ENCODE peak calls at places on chromosomes 16 and 17, in ten cellular contexts. X is uterus, I is endothelial cell of umbilical vein, Z is fibroblast of lung, U is A549, J is tibial nerve, Q is NB4, P is astrocyte of the cerebellum, A is neural progenitor cell, E is thoracic aorta. F is an unnamed sample.

GRCh38 chr17:39236981-39237441 is 11.3 kb upstream of the STAC2 start:
- DNase-seq in Z (no peak), U (no peak), E (no peak), P (no peak), Q (no peak), A (no peak), J (no peak), I (no peak), X (no peak), F (no peak)

GRCh38 chr17:30357476-30357875 is 21.3 kb upstream of the CPD start:
- DNase-seq in A (no peak), J (no peak), Z (no peak), I (no peak), U (no peak), X (no peak), Q (no peak), P (no peak), E (no peak), F (no peak)

GRCh38 chr16:85753559-85753958 is 2.7 kb upstream of the C16orf74 start:
- DNase-seq in P (no peak), Z (no peak), I (no peak), X (no peak), J (no peak), Q (no peak), U (no peak), E (no peak), A (no peak), F (no peak)

GRCh38 chr17:39737331-39737760 is 392 bp upstream of the GRB7 start:
- DNase-seq in J (no peak), A (no peak), Q (no peak), X (no peak), Z (no peak), E (no peak), U (no peak), P (no peak), I (no peak), F (no peak)

GRCh38 chr17:36529121-36529520 is 5.5 kb downstream of the MYO19 start:
- DNase-seq in P (no peak), U (peak), E (no peak), Z (peak), I (peak), J (no peak), Q (peak), A (no peak), X (no peak), F (no peak)

GRCh38 chr17:41010421-41010820 is 1.5 kb upstream of the KRTAP3-1 start:
- DNase-seq in U (no peak), Q (no peak), A (no peak), E (no peak), P (no peak), J (no peak), I (no peak), Z (no peak), X (no peak), F (no peak)

GRCh38 chr16:67528222-67528869 is at the start of gene RIPOR1:
- DNase-seq in Q (peak), J (no peak), A (peak), X (peak), I (peak), U (peak), Z (no peak), P (no peak), E (no peak), F (no peak)

GRCh38 chr16:4917117-4917516 is 19.8 kb downstream of the PPL start:
- DNase-seq in E (no peak), Q (no peak), X (no peak), U (no peak), J (no peak), I (no peak), A (no peak), Z (peak), P (peak), F (no peak)

GRCh38 chr17:36837616-36838272 is 99.5 kb upstream of the LHX1 start:
- DNase-seq in E (no peak), Q (no peak), I (no peak), P (no peak), X (no peak), J (no peak), Z (no peak), A (peak), U (no peak), F (no peak)

DNA sequence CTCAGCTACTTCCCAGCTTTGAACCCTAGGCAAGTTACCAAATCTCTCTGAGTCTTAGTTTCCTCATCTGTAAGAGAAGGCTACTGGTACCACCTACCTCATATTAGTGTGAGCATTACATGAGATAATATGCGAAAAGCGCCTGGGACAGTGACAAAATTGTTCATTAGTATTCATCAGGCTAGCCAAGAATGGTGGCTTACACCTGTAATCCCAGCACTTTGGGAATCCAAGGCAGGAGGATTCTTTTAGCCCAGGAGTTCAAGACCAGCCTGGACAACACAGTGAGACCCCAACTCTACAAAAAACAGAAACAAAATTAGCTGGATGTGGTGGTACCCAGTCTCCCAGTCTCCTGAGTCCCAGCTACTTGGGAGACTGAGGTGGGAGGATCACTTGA is 3.3 kb downstream of the PLCD3 start:
- DNase-seq in Z (no peak), Q (no peak), I (no peak), U (no peak), A (no peak), E (no peak), X (no peak), P (no peak), J (no peak), F (no peak)
- TF ChIP-seq CTCF in Z (no peak), Q (no peak), I (no peak), U (no peak), A (no peak), E (no peak), X (no peak), P (no peak), J (no peak), F (no peak)

DNA sequence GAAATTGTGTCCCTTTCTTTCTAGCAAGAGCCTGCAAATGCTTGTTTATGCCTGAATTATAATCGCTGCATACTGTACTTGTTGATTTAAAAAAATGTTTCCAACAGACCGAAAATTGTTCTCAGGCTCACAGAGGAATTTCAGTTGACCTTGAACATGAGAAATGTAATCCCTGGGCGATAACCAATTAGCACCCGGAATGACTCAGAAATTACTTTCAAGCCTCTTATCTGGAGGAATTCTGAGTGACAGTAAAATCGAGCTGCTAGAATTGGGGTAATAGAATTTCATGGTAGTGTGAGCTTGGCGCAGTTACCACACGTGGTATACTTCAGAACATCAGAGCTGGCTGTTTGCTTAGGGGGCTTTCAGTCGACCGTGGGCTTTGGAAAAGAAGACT is 139.1 kb upstream of the CACNG3 start:
- DNase-seq in P (no peak), I (no peak), X (no peak), U (no peak), Q (no peak), J (no peak), A (no peak), Z (no peak), E (no peak), F (no peak)
- H3K4me3 ChIP-seq in P (no peak), I (no peak), X (no peak), U (no peak), Q (no peak), J (no peak), A (no peak), Z (no peak), E (no peak), F (no peak)

GRCh38 chr16:69465083-69465721 is 40.8 kb downstream of the CYB5B start:
- DNase-seq in Z (peak), A (no peak), E (no peak), X (no peak), J (no peak), P (peak), I (peak), U (peak), Q (peak), F (no peak)
- TF ChIP-seq CTCF in Z (no peak), A (no peak), E (no peak), X (no peak), J (no peak), P (peak), I (peak), U (no peak), Q (no peak), F (peak)

GRCh38 chr16:69190598-69190997 is 3.6 kb downstream of the SNTB2 start:
- DNase-seq in A (no peak), X (no peak), U (no peak), E (no peak), Z (no peak), I (no peak), J (no peak), Q (peak), P (no peak), F (no peak)
- H3K4me3 ChIP-seq in A (no peak), X (no peak), U (no peak), E (no peak), Z (no peak), I (no peak), J (no peak), Q (no peak), P (no peak), F (no peak)

DNA sequence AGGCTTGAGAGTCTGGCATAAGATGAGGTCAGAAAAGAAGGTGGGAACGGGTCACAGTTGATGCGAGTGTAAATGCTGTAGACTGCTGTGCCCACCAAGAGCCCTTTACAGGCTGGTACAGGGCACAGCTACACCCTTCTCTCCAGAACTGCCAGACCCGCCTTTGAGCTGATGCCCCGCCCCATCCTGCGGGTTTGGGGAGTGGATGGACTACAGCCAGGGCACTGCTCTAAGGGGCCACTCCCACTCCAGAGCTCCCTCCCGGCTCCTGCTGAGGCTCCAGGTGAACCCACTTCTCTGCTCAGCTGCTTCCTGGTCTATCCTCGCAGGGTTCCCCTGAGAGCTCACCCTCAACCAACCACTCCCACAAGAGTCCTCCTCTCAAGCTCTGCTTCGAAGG is 12.3 kb downstream of the MEIOB start:
- DNase-seq in U (no peak), Z (no peak), P (no peak), I (no peak), E (no peak), A (no peak), X (no peak), Q (no peak), J (no peak), F (no peak)
- TF ChIP-seq CTCF in U (no peak), Z (no peak), P (no peak), I (no peak), E (no peak), A (no peak), X (no peak), Q (no peak), J (no peak), F (no peak)

GRCh38 chr17:1031711-1032110 is 34.8 kb downstream of the TIMM22 start:
- DNase-seq in A (peak), E (no peak), I (no peak), X (peak), J (no peak), U (no peak), Z (peak), Q (no peak), P (no peak), F (no peak)
- H3K4me3 ChIP-seq in A (peak), E (peak), I (no peak), X (peak), J (peak), U (no peak), Z (no peak), Q (no peak), P (no peak), F (no peak)

DNA sequence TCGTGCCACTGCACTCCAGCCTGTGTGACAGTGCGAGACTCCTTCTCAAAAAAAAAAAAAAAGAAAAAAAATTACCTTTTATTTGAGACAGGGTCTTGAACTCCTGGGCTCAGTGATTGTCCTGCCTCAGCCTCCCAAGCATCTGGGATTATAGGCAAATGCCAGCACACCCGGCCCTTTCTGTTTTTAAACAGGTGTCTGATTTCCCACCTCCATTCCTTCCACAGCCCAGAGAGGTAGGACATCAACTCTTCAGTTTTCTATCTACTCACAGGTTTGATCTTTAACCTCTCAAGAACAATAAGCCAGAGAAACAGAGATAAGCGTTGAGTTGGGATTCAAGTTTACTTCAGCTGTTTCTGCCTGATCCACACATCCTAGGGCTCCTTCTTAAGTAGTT is 41.5 kb upstream of the TEX2 start:
- DNase-seq in Z (no peak), J (no peak), I (no peak), A (no peak), P (no peak), U (no peak), E (no peak), Q (no peak), X (no peak), F (no peak)
- TF ChIP-seq CTCF in Z (no peak), J (no peak), I (no peak), A (no peak), P (no peak), U (no peak), E (no peak), Q (no peak), X (no peak), F (no peak)

DNA sequence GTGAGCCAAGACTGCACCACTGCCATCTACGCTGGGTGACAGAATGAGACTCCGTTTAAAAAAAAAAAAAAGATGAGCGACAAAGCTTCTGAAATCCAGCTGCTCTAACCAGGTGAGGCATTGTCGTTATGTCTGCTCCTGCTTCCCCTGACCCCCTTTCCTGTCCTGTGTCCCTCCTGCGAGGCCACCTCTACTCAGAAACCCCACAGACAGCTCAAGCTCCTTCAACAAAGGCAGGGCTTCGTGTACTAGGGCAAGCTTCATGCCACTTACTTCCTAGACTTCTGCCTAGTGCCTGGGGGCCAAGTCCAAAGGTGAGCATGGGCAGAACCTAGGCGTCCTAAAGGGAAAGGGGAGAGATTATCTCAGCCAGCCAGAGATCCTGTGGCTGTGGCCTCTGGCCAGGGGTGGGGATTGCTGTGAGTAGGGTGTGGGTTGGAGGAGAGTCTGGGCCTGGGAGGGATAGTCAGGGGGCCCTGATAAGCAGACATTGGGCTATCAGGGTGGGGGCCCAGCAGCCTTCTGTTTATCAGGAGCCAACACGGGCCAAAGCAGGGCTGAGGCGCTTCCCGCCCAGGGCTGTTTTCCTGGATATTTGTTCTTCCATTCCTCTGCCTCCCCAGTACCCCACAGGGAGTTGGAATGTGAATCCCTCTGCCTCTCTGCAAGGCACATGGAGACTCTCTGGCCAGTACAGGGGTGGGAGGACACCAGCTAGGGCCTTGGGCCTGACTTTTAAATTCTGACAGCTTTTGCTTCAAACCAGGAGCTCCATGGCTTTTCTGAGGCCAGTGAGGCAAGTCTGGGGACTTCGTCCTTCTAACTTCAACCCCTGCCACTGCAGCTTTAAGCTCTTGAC is 10.4 kb downstream of the ERAL1 start:
- DNase-seq in E (no peak), X (no peak), U (no peak), J (no peak), I (peak), P (no peak), Z (no peak), A (no peak), Q (peak), F (no peak)
- H3K4me3 ChIP-seq in E (no peak), X (no peak), U (no peak), J (no peak), I (no peak), P (no peak), Z (no peak), A (no peak), Q (no peak), F (no peak)

DNA sequence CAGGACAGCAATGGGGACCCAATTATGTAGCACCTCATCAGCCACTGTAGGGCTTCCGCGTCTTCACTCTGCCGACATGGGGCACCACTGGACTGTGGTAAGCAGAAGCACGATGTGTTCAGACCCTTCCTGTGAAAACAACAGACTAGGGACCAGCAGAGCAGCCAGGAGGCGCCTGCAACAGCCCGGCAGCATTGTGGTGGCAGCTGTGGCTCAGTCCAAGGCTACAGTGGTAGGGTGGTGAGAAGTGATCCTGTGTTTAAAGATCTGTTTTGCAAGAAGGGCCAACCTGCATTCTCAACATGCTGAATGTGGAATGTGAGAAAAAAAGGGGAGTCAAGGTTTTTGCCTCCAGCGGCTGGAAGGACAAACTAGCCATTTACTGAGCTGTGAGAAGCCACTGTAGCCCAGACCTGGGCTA is 80.8 kb downstream of the GAS7 start:
- DNase-seq in I (no peak), Z (peak), A (no peak), Q (peak), X (no peak), J (no peak), P (no peak), U (no peak), E (no peak), F (no peak)
- TF ChIP-seq CTCF in I (no peak), Z (no peak), A (no peak), Q (peak), X (no peak), J (peak), P (no peak), U (no peak), E (no peak), F (no peak)

DNA sequence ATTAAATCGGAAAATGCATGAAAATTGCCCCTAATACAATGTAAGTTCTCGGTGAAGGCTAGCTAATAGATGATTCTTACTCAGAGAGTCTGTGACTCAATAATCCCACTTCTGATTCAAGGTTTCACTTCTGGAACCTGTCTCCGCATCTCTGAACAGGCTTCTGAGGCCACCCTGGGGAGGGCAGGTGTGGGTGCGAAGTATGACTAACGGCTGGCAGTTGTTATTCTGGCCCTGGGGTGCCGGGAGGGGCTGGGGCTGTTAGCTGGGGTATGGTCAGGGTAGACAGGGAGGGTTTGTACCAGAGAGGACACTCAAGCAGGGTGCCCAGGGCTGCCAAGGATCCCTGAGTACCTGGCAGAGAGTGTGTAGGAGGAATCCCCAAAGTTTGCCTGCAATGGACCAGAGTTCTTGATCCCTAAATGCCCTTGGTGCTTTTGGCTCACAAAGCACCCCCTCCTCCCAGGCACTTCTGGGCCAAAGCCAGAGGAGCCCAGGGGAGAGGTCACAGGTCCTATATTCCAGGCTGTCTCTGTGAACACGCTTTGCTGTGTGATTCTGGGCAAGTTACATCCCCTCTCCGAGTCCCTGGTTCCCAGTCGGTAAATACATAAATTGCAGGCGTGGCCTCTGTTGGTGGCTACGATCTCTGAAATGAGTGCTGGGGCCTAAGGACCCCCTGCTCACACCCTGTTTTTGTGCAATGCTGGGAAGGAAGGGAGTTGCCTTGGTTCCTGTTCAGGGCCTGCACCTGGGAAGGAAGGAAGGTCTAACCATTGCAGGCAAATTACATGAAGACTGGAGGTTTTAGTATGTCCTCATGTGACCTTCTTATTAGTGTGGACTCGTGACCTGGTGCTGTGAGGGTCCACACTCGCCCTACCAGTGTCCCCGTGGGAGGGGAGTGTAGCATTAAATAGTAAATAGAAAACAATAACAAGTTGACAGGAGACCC is 49.9 kb upstream of the CPNE2 start:
- DNase-seq in E (no peak), A (no peak), J (no peak), P (no peak), Q (peak), X (no peak), U (no peak), I (no peak), Z (no peak), F (no peak)
- H3K4me3 ChIP-seq in E (no peak), A (no peak), J (no peak), P (no peak), Q (peak), X (no peak), U (no peak), I (no peak), Z (no peak), F (no peak)

F was measured in Panc1.